ENCODE peak calls at places on chromosome 17, in five cellular contexts. L is activated naive CD4-positive, alpha-beta T cell; H is COR-L47; W is endothelial cell; C is GM20000. M is an unnamed sample.

GRCh38 chr17:42520540-42520951 is 15.5 kb upstream of the NAGLU start:
- DNase-seq in L (no peak), H (no peak), W (peak), C (no peak), M (no peak)

GRCh38 chr17:60077226-60077625 is 1.5 kb downstream of the HEATR6 start:
- DNase-seq in L (no peak), H (no peak), W (no peak), C (no peak), M (no peak)

GRCh38 chr17:78599419-78599818 is 22.2 kb upstream of the DNAH17 start:
- DNase-seq in L (no peak), H (no peak), W (no peak), C (no peak), M (no peak)

GRCh38 chr17:81656835-81657234 is 493 bp upstream of the PDE6G start:
- DNase-seq in L (no peak), H (no peak), W (no peak), C (no peak), M (no peak)

GRCh38 chr17:18382441-18383078 is 5.0 kb downstream of the EVPLL start:
- DNase-seq in L (no peak), H (no peak), W (no peak), C (no peak), M (peak)

GRCh38 chr17:57544834-57545463 is 200.2 kb downstream of the CCDC182 start:
- DNase-seq in L (no peak), H (peak), W (no peak), C (no peak), M (no peak)

GRCh38 chr17:57404073-57404472 is 147.8 kb downstream of the MSI2 start:
- DNase-seq in L (no peak), H (no peak), W (no peak), C (peak), M (peak)

GRCh38 chr17:80247561-80247960 is 13.1 kb upstream of the RNF213 start:
- DNase-seq in L (no peak), H (no peak), W (no peak), C (no peak), M (no peak)

GRCh38 chr17:10337976-10338375 is 34.8 kb downstream of the MYH13 start:
- DNase-seq in L (no peak), H (no peak), W (no peak), C (no peak), M (no peak)